ENCODE peak calls at places on chromosomes 1 and 21, in seven cellular contexts. One of them, this sample, is unnamed. For H3K4me1, the result is how much of the 10 kb centered on the place peaks cover.

GRCh38 chr1:42177551-42177981 is 13.0 kb upstream of the GUCA2A start:
- DNase-seq in cardiac muscle cell: no peak
- DNase-seq in right lobe of liver: no peak
- DNase-seq in A549: no peak
- DNase-seq in OCI-LY7: no peak
- DNase-seq in heart left ventricle: no peak
- DNase-seq in astrocyte: peak
- DNase-seq in this sample: peak

GRCh38 chr1:42168397-42168682 is 3.8 kb upstream of the GUCA2A start:
- DNase-seq in cardiac muscle cell: no peak
- DNase-seq in right lobe of liver: no peak
- DNase-seq in A549: no peak
- DNase-seq in OCI-LY7: no peak
- DNase-seq in heart left ventricle: no peak
- DNase-seq in astrocyte: no peak
- DNase-seq in this sample: no peak

GRCh38 chr1:160438935-160439334 is 38.6 kb downstream of the VANGL2 start:
- DNase-seq in cardiac muscle cell: no peak
- DNase-seq in right lobe of liver: no peak
- DNase-seq in A549: no peak
- DNase-seq in OCI-LY7: peak
- DNase-seq in heart left ventricle: no peak
- DNase-seq in astrocyte: no peak
- DNase-seq in this sample: no peak

GRCh38 chr1:59714966-59715365 is 99.8 kb upstream of the HOOK1 start:
- DNase-seq in cardiac muscle cell: no peak
- DNase-seq in right lobe of liver: no peak
- DNase-seq in A549: no peak
- DNase-seq in OCI-LY7: no peak
- DNase-seq in heart left ventricle: no peak
- DNase-seq in astrocyte: no peak
- DNase-seq in this sample: peak

GRCh38 chr1:243902100-243902499 is 52.1 kb upstream of the AKT3 start:
- DNase-seq in cardiac muscle cell: no peak
- DNase-seq in right lobe of liver: no peak
- DNase-seq in A549: no peak
- DNase-seq in OCI-LY7: no peak
- DNase-seq in heart left ventricle: no peak
- DNase-seq in astrocyte: no peak
- DNase-seq in this sample: no peak

GRCh38 chr1:5661196-5662130 is 330.8 kb downstream of the NPHP4 start:
- DNase-seq in cardiac muscle cell: no peak
- DNase-seq in right lobe of liver: no peak
- DNase-seq in A549: no peak
- DNase-seq in OCI-LY7: no peak
- DNase-seq in heart left ventricle: no peak
- DNase-seq in astrocyte: no peak
- DNase-seq in this sample: no peak

GRCh38 chr1:76835203-76835602 is 32.1 kb upstream of the ST6GALNAC5 start:
- DNase-seq in cardiac muscle cell: no peak
- DNase-seq in right lobe of liver: no peak
- DNase-seq in A549: no peak
- DNase-seq in OCI-LY7: no peak
- DNase-seq in heart left ventricle: no peak
- DNase-seq in astrocyte: peak
- DNase-seq in this sample: no peak

GRCh38 chr21:44082648-44083436 is 24.4 kb upstream of the PWP2 start:
- DNase-seq in cardiac muscle cell: no peak
- DNase-seq in right lobe of liver: no peak
- DNase-seq in A549: no peak
- DNase-seq in OCI-LY7: no peak
- DNase-seq in heart left ventricle: no peak
- DNase-seq in astrocyte: no peak
- DNase-seq in this sample: no peak

GRCh38 chr21:42571391-42572150 is 57.9 kb downstream of the SLC37A1 start:
- DNase-seq in cardiac muscle cell: no peak
- DNase-seq in right lobe of liver: no peak
- DNase-seq in A549: no peak
- DNase-seq in OCI-LY7: no peak
- DNase-seq in heart left ventricle: no peak
- DNase-seq in astrocyte: no peak
- DNase-seq in this sample: no peak

GRCh38 chr1:92944901-92945747 is 16.1 kb downstream of the DIPK1A start:
- DNase-seq in cardiac muscle cell: no peak
- DNase-seq in right lobe of liver: no peak
- DNase-seq in A549: no peak
- DNase-seq in OCI-LY7: peak
- DNase-seq in heart left ventricle: no peak
- DNase-seq in astrocyte: no peak
- DNase-seq in this sample: no peak

GRCh38 chr1:59674605-59675004 is 140.1 kb upstream of the HOOK1 start:
- DNase-seq in cardiac muscle cell: no peak
- DNase-seq in right lobe of liver: no peak
- DNase-seq in A549: no peak
- DNase-seq in OCI-LY7: no peak
- DNase-seq in heart left ventricle: peak
- DNase-seq in astrocyte: no peak
- DNase-seq in this sample: peak

GRCh38 chr1:14106679-14107313 is 406.8 kb downstream of the PRDM2 start:
- DNase-seq in cardiac muscle cell: no peak
- DNase-seq in right lobe of liver: no peak
- DNase-seq in A549: no peak
- DNase-seq in OCI-LY7: no peak
- DNase-seq in heart left ventricle: no peak
- DNase-seq in astrocyte: no peak
- DNase-seq in this sample: no peak

GRCh38 chr1:200180821-200181220 is 153.3 kb downstream of the NR5A2 start:
- DNase-seq in cardiac muscle cell: no peak
- DNase-seq in right lobe of liver: peak
- DNase-seq in A549: peak
- DNase-seq in OCI-LY7: peak
- DNase-seq in heart left ventricle: no peak
- DNase-seq in astrocyte: peak
- DNase-seq in this sample: no peak

GRCh38 chr1:187067160-187067559 is 238.4 kb downstream of the PLA2G4A start:
- DNase-seq in cardiac muscle cell: no peak
- DNase-seq in right lobe of liver: no peak
- DNase-seq in A549: no peak
- DNase-seq in OCI-LY7: no peak
- DNase-seq in heart left ventricle: no peak
- DNase-seq in astrocyte: no peak
- DNase-seq in this sample: no peak

GRCh38 chr1:23019851-23020625 is 770 bp downstream of the KDM1A start:
- DNase-seq in cardiac muscle cell: peak
- DNase-seq in right lobe of liver: peak
- DNase-seq in A549: peak
- DNase-seq in OCI-LY7: peak
- DNase-seq in heart left ventricle: peak
- DNase-seq in astrocyte: no peak
- DNase-seq in this sample: peak

GRCh38 chr1:153801028-153801625 is 25.9 kb downstream of the SLC27A3 start:
- DNase-seq in cardiac muscle cell: no peak
- DNase-seq in right lobe of liver: no peak
- DNase-seq in A549: no peak
- DNase-seq in OCI-LY7: no peak
- DNase-seq in heart left ventricle: no peak
- DNase-seq in astrocyte: no peak
- DNase-seq in this sample: no peak

GRCh38 chr1:25615172-25615541 is 1.4 kb upstream of the MAN1C1 start:
- DNase-seq in cardiac muscle cell: no peak
- DNase-seq in right lobe of liver: no peak
- DNase-seq in A549: no peak
- DNase-seq in OCI-LY7: no peak
- DNase-seq in heart left ventricle: no peak
- DNase-seq in astrocyte: no peak
- DNase-seq in this sample: no peak

GRCh38 chr1:33396188-33397124 is 34.4 kb downstream of the PHC2 start:
- DNase-seq in cardiac muscle cell: no peak
- DNase-seq in right lobe of liver: no peak
- DNase-seq in A549: no peak
- DNase-seq in OCI-LY7: no peak
- DNase-seq in heart left ventricle: no peak
- DNase-seq in astrocyte: peak
- DNase-seq in this sample: no peak

GRCh38 chr1:54996869-54997710 is 1.6 kb upstream of the BSND start:
- DNase-seq in cardiac muscle cell: peak
- DNase-seq in right lobe of liver: no peak
- DNase-seq in A549: no peak
- DNase-seq in OCI-LY7: no peak
- DNase-seq in heart left ventricle: no peak
- DNase-seq in astrocyte: peak
- DNase-seq in this sample: no peak

GRCh38 chr1:174136714-174137113 is 22.6 kb upstream of the RABGAP1L start:
- DNase-seq in cardiac muscle cell: no peak
- DNase-seq in right lobe of liver: no peak
- DNase-seq in A549: no peak
- DNase-seq in OCI-LY7: no peak
- DNase-seq in heart left ventricle: no peak
- DNase-seq in astrocyte: no peak
- DNase-seq in this sample: no peak

GRCh38 chr21:45414396-45415187 is 9.6 kb downstream of the COL18A1 start:
- DNase-seq in cardiac muscle cell: no peak
- DNase-seq in right lobe of liver: peak
- DNase-seq in A549: no peak
- DNase-seq in OCI-LY7: no peak
- DNase-seq in heart left ventricle: peak
- DNase-seq in astrocyte: no peak
- DNase-seq in this sample: no peak

GRCh38 chr1:235070819-235071218 is 57.8 kb downstream of the TOMM20 start:
- DNase-seq in cardiac muscle cell: no peak
- DNase-seq in right lobe of liver: no peak
- DNase-seq in A549: no peak
- DNase-seq in OCI-LY7: no peak
- DNase-seq in heart left ventricle: no peak
- DNase-seq in astrocyte: no peak
- DNase-seq in this sample: no peak
- H3K4me1 ChIP-seq in cardiac muscle cell: under half
- H3K4me1 ChIP-seq in right lobe of liver: half or more
- H3K4me1 ChIP-seq in A549: half or more
- H3K4me1 ChIP-seq in OCI-LY7: under half
- H3K4me1 ChIP-seq in heart left ventricle: half or more
- H3K4me1 ChIP-seq in astrocyte: half or more
- H3K4me1 ChIP-seq in this sample: under half

GRCh38 chr21:38171723-38172344 is 85.0 kb upstream of the KCNJ15 start:
- DNase-seq in cardiac muscle cell: peak
- DNase-seq in right lobe of liver: no peak
- DNase-seq in A549: no peak
- DNase-seq in OCI-LY7: no peak
- DNase-seq in heart left ventricle: no peak
- DNase-seq in astrocyte: peak
- DNase-seq in this sample: no peak

GRCh38 chr21:38170705-38171682 is 85.8 kb upstream of the KCNJ15 start:
- DNase-seq in cardiac muscle cell: no peak
- DNase-seq in right lobe of liver: no peak
- DNase-seq in A549: no peak
- DNase-seq in OCI-LY7: no peak
- DNase-seq in heart left ventricle: no peak
- DNase-seq in astrocyte: peak
- DNase-seq in this sample: no peak

GRCh38 chr21:38167345-38167744 is 89.4 kb upstream of the KCNJ15 start:
- DNase-seq in cardiac muscle cell: no peak
- DNase-seq in right lobe of liver: no peak
- DNase-seq in A549: no peak
- DNase-seq in OCI-LY7: no peak
- DNase-seq in heart left ventricle: no peak
- DNase-seq in astrocyte: no peak
- DNase-seq in this sample: no peak

GRCh38 chr21:38166214-38166547 is 90.6 kb upstream of the KCNJ15 start:
- DNase-seq in cardiac muscle cell: peak
- DNase-seq in right lobe of liver: no peak
- DNase-seq in A549: no peak
- DNase-seq in OCI-LY7: no peak
- DNase-seq in heart left ventricle: no peak
- DNase-seq in astrocyte: no peak
- DNase-seq in this sample: no peak

DNA sequence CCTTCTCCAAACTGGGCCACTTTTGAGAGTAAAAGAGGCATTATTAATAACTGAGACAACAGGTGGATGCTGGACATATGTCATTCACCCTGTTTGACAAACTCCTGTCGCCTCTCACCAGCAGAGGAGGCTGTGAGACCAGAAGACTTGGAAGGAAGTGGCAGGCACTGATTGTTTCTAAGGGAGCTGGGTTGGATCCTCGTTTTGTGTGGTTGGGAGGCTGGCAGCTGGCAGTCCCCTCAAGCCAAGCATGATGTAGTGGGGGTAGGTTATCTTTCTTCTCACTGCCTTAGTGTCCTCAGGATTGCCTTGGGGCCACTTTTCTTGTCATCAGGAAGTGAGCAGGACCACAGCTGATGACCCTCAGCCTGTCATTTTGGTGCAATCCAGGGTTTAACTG is 86.5 kb upstream of the KCNJ15 start:
- DNase-seq in cardiac muscle cell: no peak
- DNase-seq in right lobe of liver: no peak
- DNase-seq in A549: no peak
- DNase-seq in OCI-LY7: no peak
- DNase-seq in heart left ventricle: no peak
- DNase-seq in astrocyte: no peak
- DNase-seq in this sample: peak
- TF ChIP-seq CTCF in cardiac muscle cell: peak
- TF ChIP-seq CTCF in right lobe of liver: peak
- TF ChIP-seq CTCF in A549: peak
- TF ChIP-seq CTCF in OCI-LY7: no peak
- TF ChIP-seq CTCF in heart left ventricle: peak
- TF ChIP-seq CTCF in astrocyte: peak
- TF ChIP-seq CTCF in this sample: peak

GRCh38 chr1:2315711-2316450 is 75.5 kb downstream of the MORN1 start:
- DNase-seq in cardiac muscle cell: no peak
- DNase-seq in right lobe of liver: no peak
- DNase-seq in A549: no peak
- DNase-seq in OCI-LY7: no peak
- DNase-seq in heart left ventricle: no peak
- DNase-seq in astrocyte: no peak
- DNase-seq in this sample: no peak
- H3K4me1 ChIP-seq in cardiac muscle cell: under half
- H3K4me1 ChIP-seq in right lobe of liver: under half
- H3K4me1 ChIP-seq in A549: under half
- H3K4me1 ChIP-seq in OCI-LY7: under half
- H3K4me1 ChIP-seq in heart left ventricle: under half
- H3K4me1 ChIP-seq in astrocyte: under half
- H3K4me1 ChIP-seq in this sample: under half

DNA sequence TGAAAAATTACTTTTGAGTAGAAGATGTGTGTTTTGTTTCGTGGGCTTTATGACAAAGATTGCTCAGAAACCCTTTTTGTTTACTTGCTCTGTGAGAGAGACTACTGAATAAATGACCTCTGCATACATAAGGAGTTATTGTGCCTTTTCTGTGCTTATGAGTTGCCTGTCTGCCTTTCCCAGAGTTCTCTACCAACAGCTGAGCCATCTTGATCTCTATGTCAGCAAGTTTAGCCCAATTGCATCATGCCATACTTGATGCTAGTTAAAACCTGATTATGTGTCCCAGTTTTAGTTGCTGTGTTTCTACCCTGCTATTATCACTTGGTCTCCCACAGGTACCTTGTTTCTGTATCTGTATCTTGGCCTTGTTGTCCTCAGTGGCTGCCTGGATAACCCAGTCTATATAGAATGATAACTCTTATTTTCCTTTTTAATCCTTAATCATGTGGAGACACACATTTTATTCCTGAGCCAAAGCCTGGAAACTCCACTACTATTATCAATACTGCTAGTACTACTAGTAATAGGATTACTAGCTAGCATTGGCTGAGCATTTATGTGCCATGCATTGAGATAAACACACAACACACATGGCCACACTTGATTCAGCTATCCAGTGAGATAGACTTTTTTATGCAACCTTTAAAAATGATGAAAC is 28.7 kb upstream of the GNG12 start:
- DNase-seq in cardiac muscle cell: no peak
- DNase-seq in right lobe of liver: no peak
- DNase-seq in A549: no peak
- DNase-seq in OCI-LY7: no peak
- DNase-seq in heart left ventricle: no peak
- DNase-seq in astrocyte: no peak
- DNase-seq in this sample: no peak
- TF ChIP-seq CTCF in cardiac muscle cell: no peak
- TF ChIP-seq CTCF in right lobe of liver: no peak
- TF ChIP-seq CTCF in A549: no peak
- TF ChIP-seq CTCF in OCI-LY7: no peak
- TF ChIP-seq CTCF in heart left ventricle: no peak
- TF ChIP-seq CTCF in astrocyte: no peak
- TF ChIP-seq CTCF in this sample: no peak

This sample was measured in lung.